ENCODE peak calls at places on chromosomes 16 and 17, in seven cellular contexts. One of them, this sample, is unnamed.

GRCh38 chr17:2412561-2413021 is 11.7 kb upstream of the MNT start:
- DNase-seq in trophoblast cell: peak; percentile 46
- DNase-seq in mesendoderm: peak; percentile 86
- DNase-seq in IMR-90: no peak
- DNase-seq in H9: peak; percentile 81
- DNase-seq in mesenchymal stem cell: peak; percentile 66
- DNase-seq in H1: no peak
- DNase-seq in this sample: no peak

GRCh38 chr17:63622571-63623390 is 564 bp downstream of the MAP3K3 start:
- DNase-seq in trophoblast cell: peak; percentile 65
- DNase-seq in IMR-90: peak; percentile 60
- DNase-seq in H1: no peak
- DNase-seq in mesendoderm: peak; percentile 83
- DNase-seq in H9: peak; percentile 65
- DNase-seq in mesenchymal stem cell: peak; percentile 76
- DNase-seq in this sample: peak; percentile 59

GRCh38 chr17:82961366-82962162 is 117.8 kb upstream of the METRNL start:
- DNase-seq in IMR-90: no peak
- DNase-seq in mesenchymal stem cell: no peak
- DNase-seq in mesendoderm: no peak
- DNase-seq in H9: peak; percentile 26
- DNase-seq in H1: no peak
- DNase-seq in trophoblast cell: no peak
- DNase-seq in this sample: no peak

GRCh38 chr17:3513305-3514035 is 37.7 kb downstream of the ASPA start:
- DNase-seq in IMR-90: no peak
- DNase-seq in H1: no peak
- DNase-seq in mesenchymal stem cell: no peak
- DNase-seq in trophoblast cell: peak; percentile 67
- DNase-seq in H9: no peak
- DNase-seq in mesendoderm: no peak
- DNase-seq in this sample: no peak

GRCh38 chr17:40168262-40168832 is 8.9 kb upstream of the RAPGEFL1 start:
- DNase-seq in H1: no peak
- DNase-seq in H9: peak; percentile 57
- DNase-seq in mesenchymal stem cell: peak; percentile 70
- DNase-seq in trophoblast cell: peak; percentile 60
- DNase-seq in IMR-90: peak; percentile 69
- DNase-seq in mesendoderm: peak; percentile 92
- DNase-seq in this sample: no peak

GRCh38 chr17:77503916-77504651 is 363.3 kb downstream of the SEC14L1 start:
- DNase-seq in H9: peak; percentile 95
- DNase-seq in trophoblast cell: peak; percentile 48
- DNase-seq in mesenchymal stem cell: no peak
- DNase-seq in H1: no peak
- DNase-seq in mesendoderm: peak; percentile 70
- DNase-seq in IMR-90: no peak
- DNase-seq in this sample: no peak

GRCh38 chr17:36459045-36459444 is 27.4 kb upstream of the ZNHIT3 start:
- DNase-seq in mesendoderm: no peak
- DNase-seq in trophoblast cell: no peak
- DNase-seq in mesenchymal stem cell: no peak
- DNase-seq in IMR-90: no peak
- DNase-seq in H9: no peak
- DNase-seq in H1: no peak
- DNase-seq in this sample: no peak

GRCh38 chr16:2710021-2710710 is 9.9 kb downstream of the PRSS27 start:
- DNase-seq in H1: no peak
- DNase-seq in trophoblast cell: no peak
- DNase-seq in mesenchymal stem cell: no peak
- DNase-seq in mesendoderm: no peak
- DNase-seq in IMR-90: no peak
- DNase-seq in H9: no peak
- DNase-seq in this sample: no peak

GRCh38 chr16:12255473-12255872 is 278.9 kb downstream of the SNX29 start:
- DNase-seq in IMR-90: peak; percentile 44
- DNase-seq in H9: no peak
- DNase-seq in mesendoderm: no peak
- DNase-seq in H1: no peak
- DNase-seq in mesenchymal stem cell: no peak
- DNase-seq in trophoblast cell: no peak
- DNase-seq in this sample: no peak

GRCh38 chr16:56365552-56365951 is 59.8 kb downstream of the AMFR start:
- DNase-seq in trophoblast cell: no peak
- DNase-seq in IMR-90: no peak
- DNase-seq in mesenchymal stem cell: no peak
- DNase-seq in H9: no peak
- DNase-seq in H1: no peak
- DNase-seq in mesendoderm: no peak
- DNase-seq in this sample: no peak

GRCh38 chr16:23837553-23838308 is 1.9 kb downstream of the PRKCB start:
- DNase-seq in mesendoderm: no peak
- DNase-seq in IMR-90: no peak
- DNase-seq in H9: no peak
- DNase-seq in trophoblast cell: no peak
- DNase-seq in mesenchymal stem cell: no peak
- DNase-seq in H1: no peak
- DNase-seq in this sample: no peak

GRCh38 chr17:63641678-63642077 is 19.5 kb downstream of the MAP3K3 start:
- DNase-seq in mesendoderm: peak; percentile 23
- DNase-seq in trophoblast cell: no peak
- DNase-seq in H1: no peak
- DNase-seq in mesenchymal stem cell: no peak
- DNase-seq in IMR-90: no peak
- DNase-seq in H9: no peak
- DNase-seq in this sample: no peak

GRCh38 chr16:57615813-57616212 is 12.6 kb upstream of the ADGRG1 start:
- DNase-seq in IMR-90: no peak
- DNase-seq in trophoblast cell: no peak
- DNase-seq in H9: peak; percentile 3
- DNase-seq in H1: no peak
- DNase-seq in mesendoderm: no peak
- DNase-seq in mesenchymal stem cell: no peak
- DNase-seq in this sample: no peak

GRCh38 chr16:8885674-8886592 is 3.8 kb downstream of the LITAFD start:
- DNase-seq in IMR-90: peak; percentile 51
- DNase-seq in H1: no peak
- DNase-seq in H9: no peak
- DNase-seq in trophoblast cell: no peak
- DNase-seq in mesendoderm: peak; percentile 50
- DNase-seq in mesenchymal stem cell: peak; percentile 59
- DNase-seq in this sample: no peak

GRCh38 chr16:12086861-12087260 is 110.3 kb downstream of the SNX29 start:
- DNase-seq in mesenchymal stem cell: no peak
- DNase-seq in mesendoderm: no peak
- DNase-seq in H1: no peak
- DNase-seq in trophoblast cell: no peak
- DNase-seq in H9: no peak
- DNase-seq in IMR-90: no peak
- DNase-seq in this sample: no peak

GRCh38 chr17:28950017-28950751 is 1.1 kb downstream of the PHF12 start:
- DNase-seq in IMR-90: peak; percentile 39
- DNase-seq in H1: no peak
- DNase-seq in H9: peak; percentile 80
- DNase-seq in trophoblast cell: no peak
- DNase-seq in mesenchymal stem cell: peak; percentile 71
- DNase-seq in mesendoderm: peak; percentile 78
- DNase-seq in this sample: peak; percentile 60

GRCh38 chr17:50425001-50425681 is 877 bp upstream of the ACSF2 start:
- DNase-seq in mesendoderm: no peak
- DNase-seq in H1: no peak
- DNase-seq in H9: no peak
- DNase-seq in IMR-90: no peak
- DNase-seq in trophoblast cell: no peak
- DNase-seq in mesenchymal stem cell: no peak
- DNase-seq in this sample: no peak

GRCh38 chr16:67260426-67261063 is 11.8 kb downstream of the SLC9A5 start:
- DNase-seq in H9: peak; percentile 46
- DNase-seq in mesenchymal stem cell: peak; percentile 70
- DNase-seq in mesendoderm: peak; percentile 81
- DNase-seq in H1: no peak
- DNase-seq in IMR-90: peak; percentile 72
- DNase-seq in trophoblast cell: peak; percentile 38
- DNase-seq in this sample: no peak

GRCh38 chr17:35338230-35338629 is 35.2 kb downstream of the SLFN11 start:
- DNase-seq in IMR-90: no peak
- DNase-seq in H9: no peak
- DNase-seq in mesenchymal stem cell: no peak
- DNase-seq in trophoblast cell: no peak
- DNase-seq in H1: no peak
- DNase-seq in mesendoderm: no peak
- DNase-seq in this sample: no peak
- H3K4ac ChIP-seq in IMR-90: no peak overlapping the region
- H3K4ac ChIP-seq in H9: no peak overlapping the region
- H3K4ac ChIP-seq in mesenchymal stem cell: no peak overlapping the region
- H3K4ac ChIP-seq in trophoblast cell: no peak overlapping the region
- H3K4ac ChIP-seq in H1: no peak overlapping the region
- H3K4ac ChIP-seq in mesendoderm: no peak overlapping the region
- H3K4ac ChIP-seq in this sample: no peak overlapping the region

GRCh38 chr17:57399690-57400089 is 143.4 kb downstream of the MSI2 start:
- DNase-seq in trophoblast cell: no peak
- DNase-seq in mesendoderm: no peak
- DNase-seq in H9: no peak
- DNase-seq in H1: no peak
- DNase-seq in IMR-90: no peak
- DNase-seq in mesenchymal stem cell: no peak
- DNase-seq in this sample: no peak

GRCh38 chr17:57401556-57402488 is 145.5 kb downstream of the MSI2 start:
- DNase-seq in trophoblast cell: no peak
- DNase-seq in H1: no peak
- DNase-seq in IMR-90: no peak
- DNase-seq in H9: peak; percentile 68
- DNase-seq in mesendoderm: peak; percentile 82
- DNase-seq in mesenchymal stem cell: no peak
- DNase-seq in this sample: no peak

GRCh38 chr17:57403241-57403640 is 146.9 kb downstream of the MSI2 start:
- DNase-seq in IMR-90: no peak
- DNase-seq in trophoblast cell: no peak
- DNase-seq in mesenchymal stem cell: no peak
- DNase-seq in mesendoderm: no peak
- DNase-seq in H1: no peak
- DNase-seq in H9: no peak
- DNase-seq in this sample: no peak

GRCh38 chr17:57402691-57403090 is 146.4 kb downstream of the MSI2 start:
- DNase-seq in mesenchymal stem cell: no peak
- DNase-seq in mesendoderm: no peak
- DNase-seq in trophoblast cell: no peak
- DNase-seq in H1: no peak
- DNase-seq in IMR-90: no peak
- DNase-seq in H9: no peak
- DNase-seq in this sample: no peak

DNA sequence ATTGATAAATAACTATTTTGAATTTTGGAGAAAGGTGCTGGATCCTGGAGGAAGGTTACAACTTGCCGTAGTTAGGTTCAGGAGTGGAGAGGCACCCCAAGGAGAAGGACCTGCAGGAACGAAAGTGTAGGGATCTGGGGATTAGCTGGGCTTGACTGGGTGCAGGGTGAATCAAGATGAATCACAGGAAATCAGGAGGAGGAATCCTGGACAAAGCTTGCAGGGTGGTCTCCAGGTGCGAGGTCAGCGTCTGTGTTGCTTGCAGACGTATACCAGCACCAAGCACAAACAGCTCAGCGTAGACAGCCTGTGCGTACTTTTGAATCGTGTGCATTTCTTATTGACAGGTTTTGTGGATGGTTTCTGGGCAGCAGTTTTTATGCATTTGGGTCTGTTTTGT is 144.3 kb downstream of the MSI2 start:
- DNase-seq in H1: no peak
- DNase-seq in trophoblast cell: no peak
- DNase-seq in H9: no peak
- DNase-seq in IMR-90: peak; percentile 17
- DNase-seq in mesenchymal stem cell: no peak
- DNase-seq in mesendoderm: no peak
- DNase-seq in this sample: no peak
- H3K4ac ChIP-seq in H1: no peak overlapping the region
- H3K4ac ChIP-seq in trophoblast cell: no peak overlapping the region
- H3K4ac ChIP-seq in H9: no peak overlapping the region
- H3K4ac ChIP-seq in IMR-90: no peak overlapping the region
- H3K4ac ChIP-seq in mesenchymal stem cell: no peak overlapping the region
- H3K4ac ChIP-seq in mesendoderm: no peak overlapping the region
- H3K4ac ChIP-seq in this sample: no peak overlapping the region

DNA sequence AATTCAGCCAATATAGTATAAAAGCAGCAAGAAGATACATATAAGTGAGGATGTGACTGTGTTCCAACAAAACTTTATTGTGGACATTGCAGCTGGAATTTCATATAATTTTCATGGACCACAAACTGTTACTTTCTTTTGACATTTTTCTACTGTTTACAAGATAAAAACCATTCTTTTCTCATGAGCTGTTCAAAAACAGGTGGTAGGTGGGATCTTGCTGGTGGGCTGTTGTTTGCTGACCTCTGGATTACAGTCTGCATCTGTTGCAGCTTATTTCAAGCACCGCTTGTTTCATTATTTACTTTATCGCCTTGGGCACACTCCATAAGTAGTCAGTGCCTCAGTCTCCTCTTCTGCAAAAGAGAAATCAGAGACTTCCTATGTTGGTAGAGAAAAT is 99.5 kb downstream of the CDH13 start:
- DNase-seq in mesenchymal stem cell: no peak
- DNase-seq in H1: no peak
- DNase-seq in IMR-90: no peak
- DNase-seq in mesendoderm: no peak
- DNase-seq in H9: no peak
- DNase-seq in trophoblast cell: no peak
- DNase-seq in this sample: no peak
- H3K4ac ChIP-seq in mesenchymal stem cell: no peak overlapping the region
- H3K4ac ChIP-seq in H1: no peak overlapping the region
- H3K4ac ChIP-seq in IMR-90: no peak overlapping the region
- H3K4ac ChIP-seq in mesendoderm: no peak overlapping the region
- H3K4ac ChIP-seq in H9: no peak overlapping the region
- H3K4ac ChIP-seq in trophoblast cell: no peak overlapping the region
- H3K4ac ChIP-seq in this sample: no peak overlapping the region

GRCh38 chr17:58427807-58428206 is 10.5 kb upstream of the RNF43 start:
- DNase-seq in H1: no peak
- DNase-seq in H9: no peak
- DNase-seq in trophoblast cell: no peak
- DNase-seq in mesendoderm: no peak
- DNase-seq in IMR-90: no peak
- DNase-seq in mesenchymal stem cell: no peak
- DNase-seq in this sample: no peak
- H3K4ac ChIP-seq in H1: no peak overlapping the region
- H3K4ac ChIP-seq in H9: no peak overlapping the region
- H3K4ac ChIP-seq in trophoblast cell: no peak overlapping the region
- H3K4ac ChIP-seq in mesendoderm: no peak overlapping the region
- H3K4ac ChIP-seq in IMR-90: no peak overlapping the region
- H3K4ac ChIP-seq in mesenchymal stem cell: no peak overlapping the region
- H3K4ac ChIP-seq in this sample: no peak overlapping the region

DNA sequence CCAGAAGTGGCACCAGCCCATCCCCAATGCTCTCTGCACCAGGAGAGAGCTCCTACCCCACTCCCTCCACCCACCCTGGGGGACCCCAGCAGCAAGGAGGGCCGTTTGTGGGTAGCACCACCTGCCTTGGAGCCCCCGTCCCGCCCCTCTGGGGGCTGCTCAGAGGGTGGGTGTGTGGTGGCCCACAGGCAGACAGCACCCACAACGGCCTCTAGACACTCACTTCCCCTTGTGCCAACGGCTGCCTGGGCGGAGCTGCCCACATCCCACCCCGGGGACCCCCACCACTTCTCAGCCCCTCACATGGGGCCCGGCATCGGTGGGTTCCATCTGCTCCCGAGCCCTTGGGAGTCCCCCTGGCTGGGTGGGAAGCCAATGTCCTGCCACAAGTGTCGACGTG is 33.3 kb downstream of the BAHCC1 start:
- DNase-seq in IMR-90: no peak
- DNase-seq in H9: no peak
- DNase-seq in mesendoderm: no peak
- DNase-seq in mesenchymal stem cell: no peak
- DNase-seq in H1: no peak
- DNase-seq in trophoblast cell: no peak
- DNase-seq in this sample: no peak
- H3K4ac ChIP-seq in IMR-90: no peak overlapping the region
- H3K4ac ChIP-seq in H9: no peak overlapping the region
- H3K4ac ChIP-seq in mesendoderm: no peak overlapping the region
- H3K4ac ChIP-seq in mesenchymal stem cell: no peak overlapping the region
- H3K4ac ChIP-seq in H1: no peak overlapping the region
- H3K4ac ChIP-seq in trophoblast cell: no peak overlapping the region
- H3K4ac ChIP-seq in this sample: no peak overlapping the region